ENCODE peak calls at places on chromosomes 12 and 14, in ten cellular contexts. P is fibroblast of the aortic adventitia, Y is GM12865, F is AG10803, W is left lung, S is AG09319, V is foreskin fibroblast, Z is neural crest cell, N is bronchial epithelial cell, C is hepatocyte. K is an unnamed sample.
A peak's percentile ranks its signal among the peaks of the same experiment; 100 is the strongest.

GRCh38 chr14:105168496-105168978 is at the start of gene JAG2:
- DNase-seq in P (peak; percentile 14), Y (peak; percentile 52), F (no peak), W (peak; percentile 67), S (no peak), V (peak; percentile 49), Z (no peak), N (peak; percentile 55), C (peak; percentile 56), K (peak; percentile 63)

GRCh38 chr12:79997115-79997805 is 62.4 kb upstream of the PPP1R12A start:
- DNase-seq in P (peak; percentile 30), Y (peak; percentile 70), F (peak; percentile 61), W (no peak), S (no peak), V (peak; percentile 5), Z (no peak), N (no peak), C (no peak), K (no peak)

GRCh38 chr14:38053684-38054083 is 154.0 kb upstream of the SSTR1 start:
- DNase-seq in P (no peak), Y (no peak), F (no peak), W (no peak), S (no peak), V (peak; percentile 21), Z (no peak), N (no peak), C (no peak), K (no peak)

GRCh38 chr12:24134092-24134491 is 184.6 kb upstream of the SOX5 start:
- DNase-seq in P (no peak), Y (no peak), F (no peak), W (no peak), S (no peak), V (no peak), Z (no peak), N (no peak), C (no peak), K (no peak)

GRCh38 chr12:101209319-101210302 is at the start of gene SLC5A8:
- DNase-seq in P (no peak), Y (no peak), F (no peak), W (peak; percentile 44), S (no peak), V (peak; percentile 3), Z (no peak), N (no peak), C (peak; percentile 26), K (no peak)

GRCh38 chr12:6396031-6396430 is 12.1 kb downstream of the LTBR start:
- DNase-seq in P (no peak), Y (no peak), F (peak; percentile 23), W (no peak), S (no peak), V (no peak), Z (no peak), N (no peak), C (no peak), K (no peak)

GRCh38 chr14:23670489-23670888 is 34.3 kb downstream of the DHRS2 start:
- DNase-seq in P (no peak), Y (no peak), F (no peak), W (no peak), S (no peak), V (no peak), Z (no peak), N (peak; percentile 20), C (no peak), K (no peak)

GRCh38 chr12:42450248-42450647 is 124.3 kb downstream of the PPHLN1 start:
- DNase-seq in P (peak; percentile 38), Y (no peak), F (peak; percentile 13), W (no peak), S (no peak), V (peak; percentile 60), Z (no peak), N (peak; percentile 8), C (no peak), K (no peak)

DNA sequence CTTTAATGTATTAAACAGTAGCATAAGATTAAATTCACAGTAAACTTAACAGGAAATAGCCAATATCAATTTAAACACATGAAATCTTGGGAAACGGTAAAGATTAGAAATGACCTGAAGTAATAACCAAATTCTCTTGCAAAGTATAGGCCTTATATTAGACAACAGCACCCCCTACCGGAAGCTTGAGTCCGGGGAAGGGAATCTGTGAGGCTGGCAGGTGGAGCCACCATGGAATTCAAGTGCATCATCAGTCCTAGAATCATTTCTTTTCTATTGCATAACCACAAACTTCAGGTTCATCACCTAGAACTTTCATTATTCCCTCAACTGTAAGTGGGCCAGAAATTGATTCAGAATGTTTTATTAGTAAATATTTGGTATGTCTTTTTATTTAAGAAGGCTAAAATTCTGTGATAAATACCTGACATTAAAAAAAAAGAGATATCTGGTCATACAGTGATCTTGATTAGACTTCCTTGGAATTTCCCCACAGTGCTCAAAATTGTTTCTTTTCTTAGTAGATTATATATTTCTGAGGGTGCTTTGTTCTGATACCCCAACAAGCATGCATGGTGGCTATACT is 48.6 kb downstream of the AP5M1 start:
- DNase-seq in P (peak; percentile 86), Y (peak; percentile 82), F (peak; percentile 73), W (peak; percentile 61), S (peak; percentile 45), V (peak; percentile 88), Z (peak; percentile 81), N (peak; percentile 77), C (peak; percentile 90), K (peak; percentile 90)
- TF ChIP-seq CTCF in P (peak; percentile 84), Y (peak; percentile 69), F (peak; percentile 94), W (peak; percentile 88), S (peak; percentile 87), V (peak; percentile 86), Z (peak; percentile 93), N (peak; percentile 71), C (peak; percentile 90), K (peak; percentile 91)

DNA sequence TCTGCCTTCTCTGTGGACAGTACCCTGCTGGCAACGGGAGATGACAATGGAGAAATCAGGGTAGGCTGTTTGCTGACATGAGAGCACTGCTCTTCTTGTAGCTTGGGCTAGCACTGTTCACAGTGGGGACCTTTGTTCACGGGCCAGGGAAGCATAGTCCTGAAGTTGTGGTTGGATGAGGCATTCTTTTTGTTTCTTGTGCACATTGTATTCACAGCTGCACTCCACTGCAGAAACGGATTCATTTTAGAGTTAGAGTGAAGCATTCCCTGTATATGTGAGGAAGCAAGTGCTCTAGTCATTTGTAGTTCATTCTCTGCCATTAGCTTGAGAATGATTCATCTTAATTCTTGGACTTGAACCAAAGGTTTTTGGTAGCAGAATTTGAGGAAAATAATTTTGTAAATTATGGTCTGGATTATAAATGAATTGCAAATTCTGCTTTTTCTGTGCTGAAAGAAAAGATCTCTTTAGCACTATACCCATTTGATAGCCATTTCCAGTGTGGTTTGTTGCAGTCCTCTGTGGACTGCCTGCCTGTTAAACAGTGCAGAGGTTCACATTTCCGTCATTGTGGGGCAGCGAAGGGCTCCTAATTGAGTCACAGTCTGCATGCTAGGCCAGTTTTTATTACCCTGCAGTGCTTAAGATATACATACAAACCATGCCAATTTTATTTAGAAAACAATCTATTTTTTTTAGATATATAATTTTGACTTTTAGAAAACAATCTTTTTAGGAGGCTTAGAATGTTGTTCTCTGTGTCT is 80.6 kb downstream of the APAF1 start:
- DNase-seq in P (peak; percentile 68), Y (peak; percentile 42), F (peak; percentile 66), W (no peak), S (no peak), V (peak; percentile 85), Z (peak; percentile 44), N (peak; percentile 45), C (peak; percentile 73), K (peak; percentile 55)
- TF ChIP-seq CTCF in P (peak; percentile 67), Y (peak; percentile 31), F (peak; percentile 65), W (no peak), S (peak; percentile 53), V (peak; percentile 60), Z (peak; percentile 63), N (peak; percentile 44), C (peak; percentile 65), K (peak; percentile 19)

GRCh38 chr12:111444706-111445310 is 39.1 kb downstream of the SH2B3 start:
- DNase-seq in P (peak; percentile 28), Y (peak; percentile 98), F (peak; percentile 26), W (peak; percentile 87), S (no peak), V (peak; percentile 76), Z (no peak), N (no peak), C (peak; percentile 64), K (no peak)

GRCh38 chr12:111446631-111447570 is 41.2 kb downstream of the SH2B3 start:
- DNase-seq in P (no peak), Y (peak; percentile 1), F (no peak), W (no peak), S (no peak), V (peak; percentile 12), Z (no peak), N (no peak), C (no peak), K (no peak)

GRCh38 chr12:111444314-111444705 is 38.6 kb downstream of the SH2B3 start:
- DNase-seq in P (no peak), Y (peak; percentile 95), F (peak; percentile 59), W (no peak), S (no peak), V (peak; percentile 30), Z (no peak), N (no peak), C (no peak), K (no peak)

GRCh38 chr12:111446044-111446581 is 40.4 kb downstream of the SH2B3 start:
- DNase-seq in P (peak; percentile 56), Y (peak; percentile 2), F (peak; percentile 56), W (no peak), S (no peak), V (peak; percentile 75), Z (no peak), N (no peak), C (no peak), K (peak; percentile 43)

DNA sequence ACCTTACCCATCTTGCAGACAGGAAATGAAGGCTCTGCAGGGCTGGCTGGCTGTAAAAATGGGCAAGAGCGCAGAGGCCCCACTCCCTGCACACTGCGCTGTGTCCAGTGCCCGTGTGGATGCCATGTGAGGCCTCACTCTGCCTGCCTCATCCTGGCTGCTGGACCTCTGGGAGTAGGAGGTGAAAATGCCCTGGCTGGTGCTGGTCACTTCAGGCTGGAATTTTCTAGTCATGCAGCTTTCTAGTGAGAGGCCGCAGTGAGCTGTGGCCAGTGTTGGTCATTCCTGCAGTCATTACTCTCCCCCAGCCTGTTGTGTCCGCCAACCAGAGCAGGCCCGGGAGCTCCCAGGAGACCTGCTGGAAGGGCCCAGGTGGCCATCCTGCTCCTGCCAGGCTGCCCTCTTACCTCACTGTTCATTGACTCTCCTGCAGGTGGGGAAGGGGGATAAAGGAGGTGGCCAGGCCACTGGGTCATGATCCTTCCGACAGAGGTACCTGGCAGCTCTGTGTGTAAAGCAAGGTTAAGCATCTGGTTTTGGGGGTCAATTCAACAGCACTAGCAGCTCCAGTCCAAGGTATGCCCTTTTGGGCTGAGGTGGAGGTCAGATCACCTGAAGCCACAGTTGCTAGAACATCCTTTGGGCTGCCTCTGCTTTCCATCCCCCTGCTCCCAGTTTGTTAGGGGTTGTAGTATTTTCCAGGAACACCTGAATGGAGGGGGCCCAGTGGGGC is 39.8 kb downstream of the SH2B3 start:
- DNase-seq in P (no peak), Y (peak; percentile 15), F (no peak), W (no peak), S (no peak), V (no peak), Z (no peak), N (no peak), C (no peak), K (no peak)
- TF ChIP-seq CTCF in P (no peak), Y (no peak), F (no peak), W (no peak), S (no peak), V (no peak), Z (no peak), N (no peak), C (no peak), K (no peak)

GRCh38 chr14:70646705-70647104 is 5.0 kb downstream of the TTC9 start:
- DNase-seq in P (no peak), Y (no peak), F (no peak), W (no peak), S (no peak), V (no peak), Z (no peak), N (no peak), C (no peak), K (no peak)

GRCh38 chr14:70642313-70643235 is 858 bp downstream of the TTC9 start:
- DNase-seq in P (no peak), Y (peak; percentile 73), F (no peak), W (no peak), S (no peak), V (peak; percentile 20), Z (peak; percentile 32), N (no peak), C (peak; percentile 47), K (no peak)

GRCh38 chr14:70645892-70646291 is 4.2 kb downstream of the TTC9 start:
- DNase-seq in P (no peak), Y (no peak), F (no peak), W (no peak), S (no peak), V (no peak), Z (no peak), N (no peak), C (no peak), K (no peak)

GRCh38 chr14:70641548-70642312 is at the start of gene TTC9:
- DNase-seq in P (no peak), Y (no peak), F (no peak), W (no peak), S (no peak), V (peak; percentile 20), Z (peak; percentile 26), N (no peak), C (peak; percentile 58), K (no peak)

GRCh38 chr14:70644016-70644415 is 2.3 kb downstream of the TTC9 start:
- DNase-seq in P (no peak), Y (no peak), F (no peak), W (no peak), S (no peak), V (no peak), Z (no peak), N (no peak), C (no peak), K (no peak)
- TF ChIP-seq CTCF in P (no peak), Y (no peak), F (no peak), W (no peak), S (no peak), V (no peak), Z (no peak), N (no peak), C (no peak), K (no peak)